ENCODE peak calls at places on chromosome 14, in seven cellular contexts. W is neuronal stem cell; G is CD8-positive, alpha-beta memory T cell; T is PC-3; S is hepatocyte; Q is psoas muscle; M is GM12878. U is an unnamed sample.

GRCh38 chr14:34012978-34013713 is 62.3 kb upstream of the EGLN3 start:
- DNase-seq in T (no peak), S (no peak), G (no peak), M (peak; percentile 76), W (no peak), Q (no peak), U (no peak)

GRCh38 chr14:53900499-53900898 is 56.1 kb downstream of the BMP4 start:
- DNase-seq in W (no peak), S (no peak), M (no peak), G (no peak), T (no peak), Q (peak; percentile 70), U (no peak)

GRCh38 chr14:75310295-75311059 is 31.8 kb downstream of the FOS start:
- DNase-seq in W (peak; percentile 70), Q (peak; percentile 84), M (no peak), S (peak; percentile 87), T (peak; percentile 19), G (no peak), U (peak; percentile 97)

GRCh38 chr14:71604231-71604630 is 328.0 kb upstream of the RGS6 start:
- DNase-seq in M (no peak), T (no peak), W (no peak), G (no peak), Q (no peak), S (no peak), U (no peak)

GRCh38 chr14:103284574-103285467 is 49.2 kb upstream of the EIF5 start:
- DNase-seq in W (no peak), M (no peak), G (no peak), T (peak; percentile 23), S (no peak), Q (no peak), U (peak; percentile 76)

GRCh38 chr14:24274101-24274543 is 2.7 kb upstream of the RABGGTA start:
- DNase-seq in S (no peak), T (peak; percentile 78), W (no peak), G (no peak), M (peak; percentile 93), Q (no peak), U (peak; percentile 23)

GRCh38 chr14:76715102-76715926 is 46.0 kb upstream of the VASH1 start:
- DNase-seq in M (no peak), S (no peak), W (peak; percentile 23), G (no peak), Q (no peak), T (no peak), U (no peak)

GRCh38 chr14:56918849-56919574 is 108.7 kb upstream of the OTX2 start:
- DNase-seq in G (no peak), M (no peak), S (no peak), W (no peak), Q (no peak), T (no peak), U (no peak)

GRCh38 chr14:54572316-54572715 is 5.4 kb downstream of the SAMD4A start:
- DNase-seq in Q (no peak), M (no peak), T (peak; percentile 82), S (no peak), W (no peak), G (no peak), U (peak; percentile 86)

GRCh38 chr14:56809262-56810215 is 740 bp downstream of the OTX2 start:
- DNase-seq in G (no peak), T (no peak), M (no peak), W (no peak), Q (no peak), S (no peak), U (no peak)

GRCh38 chr14:54691525-54692260 is 124.8 kb downstream of the SAMD4A start:
- DNase-seq in G (peak; percentile 29), M (no peak), T (peak; percentile 97), W (peak; percentile 71), Q (peak; percentile 77), S (peak; percentile 89), U (peak; percentile 82)

GRCh38 chr14:61710853-61711817 is 15.8 kb downstream of the HIF1A start:
- DNase-seq in M (no peak), S (no peak), Q (no peak), T (peak; percentile 82), G (no peak), W (no peak), U (no peak)
- H3K4me1 ChIP-seq in M (peaks cover 36% of the 10 kb centered on the region), S (peaks cover 24% of the 10 kb centered on the region), Q (peaks cover 15% of the 10 kb centered on the region), T (peaks cover 51% of the 10 kb centered on the region), G (peaks cover 53% of the 10 kb centered on the region), W (no peaks in the 10 kb centered on the region), U (peaks cover 11% of the 10 kb centered on the region)

DNA sequence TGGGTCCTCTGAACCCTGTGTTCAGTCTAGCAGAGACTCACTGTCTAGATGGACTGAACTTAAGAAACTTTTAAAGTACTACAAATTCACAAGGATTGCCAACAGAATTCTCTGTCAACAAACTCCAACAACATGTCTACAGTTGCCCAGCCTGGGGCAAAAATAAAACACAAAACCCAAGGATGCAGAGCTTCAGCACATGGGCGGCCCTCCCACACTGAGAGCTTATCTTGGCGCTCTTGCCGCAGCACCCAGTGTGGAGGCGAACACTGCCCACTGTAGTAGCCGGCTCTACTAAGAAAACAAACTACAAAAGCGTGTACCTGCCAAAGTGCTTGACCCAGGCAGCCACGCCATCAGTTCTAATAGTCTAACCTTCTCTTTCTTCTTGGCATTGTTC is 66.7 kb downstream of the PTPN21 start:
- DNase-seq in G (no peak), W (no peak), M (no peak), S (no peak), T (no peak), Q (no peak), U (no peak)
- H3K4me3 ChIP-seq in G (no peak overlapping the region), W (no peak overlapping the region), M (no peak overlapping the region), S (no peak overlapping the region), T (no peak overlapping the region), Q (no peak overlapping the region), U (no peak overlapping the region)

DNA sequence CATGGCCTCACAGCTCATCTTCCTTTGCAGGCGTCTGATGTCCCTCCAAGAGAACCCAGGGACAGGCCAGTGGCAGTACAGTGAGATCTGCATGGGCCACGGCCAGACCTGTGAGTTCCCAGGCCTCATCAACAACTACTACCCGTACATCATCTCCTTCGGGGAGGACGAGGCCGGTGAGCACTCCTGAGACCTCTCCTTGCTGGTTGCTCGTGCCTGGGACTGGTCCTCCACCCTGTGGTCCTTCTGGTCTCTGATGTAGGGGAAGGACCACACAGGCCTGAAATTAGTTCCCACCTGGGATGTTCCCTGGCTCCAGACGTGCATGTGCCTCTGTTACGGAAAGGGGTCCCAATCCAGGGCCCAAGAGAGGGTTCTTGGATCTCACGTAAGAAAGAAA is 17.9 kb downstream of the HHIPL1 start:
- DNase-seq in T (no peak), W (no peak), M (no peak), Q (no peak), S (no peak), G (no peak), U (no peak)
- H3K4me1 ChIP-seq in T (no peaks in the 10 kb centered on the region), W (peaks cover 58% of the 10 kb centered on the region), M (peaks cover 14% of the 10 kb centered on the region), Q (no peaks in the 10 kb centered on the region), S (peaks cover 17% of the 10 kb centered on the region), G (no peaks in the 10 kb centered on the region), U (peaks cover 11% of the 10 kb centered on the region)

GRCh38 chr14:45757655-45758054 is 504.7 kb upstream of the MIS18BP1 start:
- DNase-seq in W (no peak), S (no peak), Q (no peak), M (no peak), G (no peak), T (no peak), U (no peak)
- H3K4me3 ChIP-seq in W (no peak overlapping the region), S (no peak overlapping the region), Q (no peak overlapping the region), M (no peak overlapping the region), G (no peak overlapping the region), T (no peak overlapping the region), U (no peak overlapping the region)

GRCh38 chr14:20614038-20614840 is 23.1 kb upstream of the RNASE12 start:
- DNase-seq in Q (no peak), S (no peak), T (peak; percentile 42), W (no peak), M (no peak), G (no peak), U (no peak)

GRCh38 chr14:20612403-20612802 is 21.2 kb upstream of the RNASE12 start:
- DNase-seq in M (no peak), Q (no peak), T (no peak), S (no peak), W (no peak), G (no peak), U (no peak)

GRCh38 chr14:20611277-20611676 is 20.1 kb upstream of the RNASE12 start:
- DNase-seq in T (no peak), G (no peak), S (no peak), Q (no peak), M (no peak), W (no peak), U (no peak)

GRCh38 chr14:20615996-20616395 is 24.8 kb upstream of the RNASE12 start:
- DNase-seq in W (no peak), S (no peak), G (no peak), Q (no peak), M (no peak), T (no peak), U (no peak)

DNA sequence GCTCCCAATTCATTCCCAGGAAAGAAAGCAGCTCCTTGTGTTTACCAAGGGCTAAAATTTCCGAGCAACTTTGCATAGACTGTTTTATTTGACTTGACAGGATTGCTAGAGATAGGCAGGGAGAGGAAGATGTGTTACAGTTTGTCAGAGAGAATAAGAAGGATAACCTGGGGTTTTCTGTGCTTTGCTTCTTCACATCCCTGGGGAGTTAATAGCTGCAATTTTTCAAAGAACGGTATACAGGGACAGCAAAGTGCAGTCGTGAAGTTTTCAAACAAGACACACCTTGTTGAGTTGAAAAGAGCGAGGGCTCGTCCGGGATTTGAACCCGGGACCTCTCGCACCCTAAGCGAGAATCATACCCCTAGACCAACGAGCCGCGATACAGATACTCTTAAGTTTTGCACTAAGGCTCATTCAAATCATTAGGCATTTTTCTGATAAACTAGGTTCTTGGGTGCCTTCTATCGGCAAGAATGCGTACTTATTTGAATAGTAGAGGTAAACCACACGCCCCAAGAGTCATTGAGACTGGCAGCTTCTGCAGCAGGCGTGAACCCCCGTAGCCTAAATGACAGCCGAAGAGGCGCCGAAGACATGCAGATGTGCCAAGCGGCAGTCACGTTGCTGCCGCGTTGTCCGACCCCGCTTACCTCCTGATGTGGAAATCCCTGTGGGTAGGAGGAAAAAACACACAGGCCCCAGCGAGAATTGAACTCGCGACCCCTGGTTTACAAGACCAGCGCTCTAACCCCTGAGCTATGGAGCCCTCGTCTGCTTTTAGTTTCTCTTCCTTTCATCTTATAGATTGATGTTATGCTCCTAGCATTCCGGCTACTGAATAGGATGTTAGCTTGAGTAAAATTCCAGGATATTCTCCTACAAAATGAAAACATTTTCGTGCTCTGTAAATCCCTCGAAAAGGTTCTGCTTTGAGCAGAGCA is 22.2 kb upstream of the RNASE12 start:
- DNase-seq in M (peak; percentile 98), T (peak; percentile 99), Q (peak; percentile 78), W (peak; percentile 94), G (peak; percentile 70), S (peak; percentile 95), U (peak; percentile 99)
- H3K4me1 ChIP-seq in M (peaks cover 42% of the 10 kb centered on the region), T (peaks cover 28% of the 10 kb centered on the region), Q (peaks cover 29% of the 10 kb centered on the region), W (no peaks in the 10 kb centered on the region), G (peaks cover 34% of the 10 kb centered on the region), S (peaks cover 3% of the 10 kb centered on the region), U (peaks cover 9% of the 10 kb centered on the region)

U was measured in mesendoderm.